ENCODE peak calls at places on chromosomes 7 and 10, in nine cellular contexts. D is AG10803; Z is GM23248; Q is GM06990; A is testis; H is psoas muscle; O is CD4-positive, alpha-beta memory T cell; R is pancreas; M is fibroblast of lung. J is an unnamed sample.

GRCh38 chr10:129771576-129772471 is 192.2 kb downstream of the EBF3 start:
- DNase-seq in D (no peak), Z (no peak), Q (no peak), A (peak), H (no peak), O (no peak), R (no peak), M (no peak), J (no peak)

GRCh38 chr7:134515569-134516468 is 11.5 kb upstream of the AKR1B10 start:
- DNase-seq in D (peak), Z (peak), Q (no peak), A (no peak), H (no peak), O (no peak), R (no peak), M (peak), J (no peak)

GRCh38 chr10:130354976-130355795 is 219.0 kb downstream of the GLRX3 start:
- DNase-seq in D (no peak), Z (no peak), Q (no peak), A (no peak), H (no peak), O (no peak), R (no peak), M (no peak), J (no peak)

GRCh38 chr10:124026337-124026939 is 67.0 kb downstream of the CHST15 start:
- DNase-seq in D (no peak), Z (no peak), Q (no peak), A (no peak), H (no peak), O (no peak), R (no peak), M (no peak), J (no peak)

GRCh38 chr10:45557275-45557905 is 115.2 kb downstream of the ZFAND4 start:
- DNase-seq in D (no peak), Z (no peak), Q (peak), A (no peak), H (no peak), O (no peak), R (no peak), M (no peak), J (no peak)

GRCh38 chr10:98470850-98471249 is 24.1 kb upstream of the HPS1 start:
- DNase-seq in D (no peak), Z (no peak), Q (no peak), A (no peak), H (no peak), O (no peak), R (no peak), M (no peak), J (no peak)

GRCh38 chr7:37433166-37433565 is 15.5 kb downstream of the ELMO1 start:
- DNase-seq in D (no peak), Z (no peak), Q (no peak), A (peak), H (no peak), O (no peak), R (no peak), M (no peak), J (no peak)

GRCh38 chr10:6280291-6280690 is 77.6 kb downstream of the PFKFB3 start:
- DNase-seq in D (no peak), Z (no peak), Q (no peak), A (no peak), H (no peak), O (no peak), R (no peak), M (no peak), J (no peak)

GRCh38 chr10:133358920-133359300 is 1.1 kb upstream of the FUOM start:
- DNase-seq in D (no peak), Z (no peak), Q (no peak), A (no peak), H (no peak), O (peak), R (no peak), M (no peak), J (no peak)

GRCh38 chr10:5895804-5896203 is 5.8 kb downstream of the FBH1 start:
- DNase-seq in D (no peak), Z (no peak), Q (peak), A (no peak), H (no peak), O (no peak), R (no peak), M (no peak), J (no peak)

GRCh38 chr10:89549510-89549909 is 14.1 kb upstream of the SLC16A12 start:
- DNase-seq in D (no peak), Z (no peak), Q (no peak), A (no peak), H (no peak), O (no peak), R (no peak), M (no peak), J (no peak)

GRCh38 chr10:49620286-49620810 is 6.5 kb downstream of the CHAT start:
- DNase-seq in D (no peak), Z (no peak), Q (no peak), A (no peak), H (no peak), O (no peak), R (no peak), M (no peak), J (no peak)

GRCh38 chr10:6748981-6749630 is 169.0 kb upstream of the PRKCQ start:
- DNase-seq in D (peak), Z (peak), Q (no peak), A (no peak), H (no peak), O (no peak), R (no peak), M (peak), J (no peak)

GRCh38 chr10:62017141-62017870 is 115.8 kb downstream of the ARID5B start:
- DNase-seq in D (peak), Z (peak), Q (no peak), A (no peak), H (no peak), O (no peak), R (no peak), M (peak), J (no peak)

GRCh38 chr7:101232141-101232821 is 5.3 kb downstream of the CLDN15 start:
- DNase-seq in D (no peak), Z (no peak), Q (no peak), A (peak), H (no peak), O (no peak), R (peak), M (no peak), J (peak)

GRCh38 chr10:36119439-36119838 is 477.3 kb upstream of the FZD8 start:
- DNase-seq in D (no peak), Z (no peak), Q (no peak), A (no peak), H (no peak), O (no peak), R (no peak), M (no peak), J (peak)

GRCh38 chr10:129344506-129344905 is 122.5 kb upstream of the MGMT start:
- DNase-seq in D (no peak), Z (no peak), Q (no peak), A (no peak), H (no peak), O (no peak), R (no peak), M (no peak), J (no peak)

GRCh38 chr10:273088-273487 is 137.8 kb downstream of the ZMYND11 start:
- DNase-seq in D (no peak), Z (no peak), Q (no peak), A (no peak), H (no peak), O (no peak), R (no peak), M (no peak), J (no peak)

GRCh38 chr7:104922187-104923009 is 91.6 kb upstream of the KMT2E start:
- DNase-seq in D (peak), Z (peak), Q (no peak), A (no peak), H (no peak), O (no peak), R (no peak), M (peak), J (no peak)

GRCh38 chr10:119673271-119673670 is 22.1 kb downstream of the BAG3 start:
- DNase-seq in D (no peak), Z (no peak), Q (no peak), A (no peak), H (no peak), O (no peak), R (no peak), M (no peak), J (no peak)

GRCh38 chr7:29950480-29950879 is 39.1 kb downstream of the SCRN1 start:
- DNase-seq in D (no peak), Z (no peak), Q (no peak), A (no peak), H (no peak), O (no peak), R (no peak), M (no peak), J (no peak)

DNA sequence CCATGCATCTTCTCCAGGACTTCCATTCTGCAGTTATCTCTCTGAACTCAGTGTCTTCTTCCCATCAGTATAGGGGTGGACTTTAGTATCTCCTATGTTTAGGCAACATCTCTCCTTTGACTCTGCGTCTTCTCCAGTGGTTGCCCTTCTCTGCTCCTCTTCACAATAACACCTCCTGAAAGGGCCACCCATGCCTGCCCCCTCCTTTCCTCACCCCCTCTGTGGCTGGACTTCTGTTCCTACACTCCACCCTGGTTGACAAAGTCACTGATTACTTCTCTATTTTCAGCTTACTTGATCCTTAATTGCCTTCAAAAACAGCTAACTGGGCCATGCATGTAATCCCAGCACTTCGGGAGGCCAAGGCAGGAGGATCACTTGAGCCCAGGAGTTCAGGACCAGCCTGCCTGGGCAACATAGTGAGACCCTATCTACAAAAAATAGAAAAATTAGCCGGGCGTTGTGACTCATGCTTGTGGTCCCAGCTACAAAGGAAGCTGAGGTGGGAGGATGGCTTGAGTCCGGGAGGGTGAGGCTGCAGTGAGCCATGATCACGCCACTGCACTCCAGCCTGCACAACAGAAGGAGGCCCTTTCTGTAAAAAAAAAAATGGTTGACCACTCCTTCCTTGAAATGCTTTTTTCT is 13.7 kb downstream of the SRGN start:
- DNase-seq in D (no peak), Z (peak), Q (no peak), A (no peak), H (no peak), O (no peak), R (no peak), M (peak), J (no peak)
- H3K4me3 ChIP-seq in D (no peak), Z (no peak), Q (no peak), A (no peak), H (no peak), O (no peak), R (no peak), M (no peak), J (no peak)

DNA sequence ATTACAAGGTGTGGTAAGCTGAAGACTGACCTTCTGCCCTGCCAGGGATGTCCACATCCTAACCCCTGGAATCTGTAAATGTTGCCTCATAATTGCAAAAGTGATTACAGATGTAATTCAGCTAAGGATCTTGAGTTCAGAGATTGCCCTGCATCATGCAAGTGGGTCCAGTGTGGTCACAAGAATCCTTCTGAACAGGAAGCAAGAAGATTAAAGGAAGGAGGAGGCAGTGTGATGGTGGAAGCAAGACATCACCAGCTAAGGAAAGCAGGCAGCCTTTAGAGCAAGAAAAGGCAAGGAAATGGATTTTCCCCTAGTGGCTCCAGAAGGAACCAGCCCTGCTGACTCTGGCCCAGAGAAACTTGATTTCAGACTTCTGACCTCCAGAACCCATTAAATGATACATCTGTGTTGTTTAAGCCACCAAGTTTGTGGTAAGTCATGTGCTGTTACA is 78.1 kb downstream of the USP6NL start:
- DNase-seq in D (peak), Z (peak), Q (no peak), A (no peak), H (no peak), O (no peak), R (no peak), M (peak), J (no peak)
- H3K4me3 ChIP-seq in D (no peak), Z (no peak), Q (no peak), A (no peak), H (no peak), O (no peak), R (no peak), M (no peak), J (no peak)

DNA sequence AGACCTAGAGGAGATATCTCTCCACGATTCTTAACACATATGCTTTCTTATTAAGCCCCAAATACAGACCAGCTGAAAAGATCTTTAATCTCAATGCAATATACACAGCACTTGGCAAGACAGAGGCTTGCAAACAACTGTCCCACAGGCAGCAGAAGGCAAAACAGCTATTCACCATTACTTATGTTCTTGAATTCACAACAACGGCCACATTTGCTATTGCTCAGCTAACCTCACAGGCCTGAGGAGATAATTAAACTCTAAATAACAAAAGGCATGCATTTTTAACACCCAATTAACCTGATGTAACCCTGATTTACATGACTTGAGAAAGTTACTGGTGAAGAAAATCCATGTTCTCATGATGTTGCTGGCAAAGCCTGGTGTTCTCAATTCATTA is 216.4 kb downstream of the CRPPA start:
- DNase-seq in D (no peak), Z (no peak), Q (no peak), A (no peak), H (no peak), O (no peak), R (no peak), M (no peak), J (no peak)
- H3K4me3 ChIP-seq in D (no peak), Z (no peak), Q (no peak), A (no peak), H (no peak), O (no peak), R (no peak), M (no peak), J (no peak)

DNA sequence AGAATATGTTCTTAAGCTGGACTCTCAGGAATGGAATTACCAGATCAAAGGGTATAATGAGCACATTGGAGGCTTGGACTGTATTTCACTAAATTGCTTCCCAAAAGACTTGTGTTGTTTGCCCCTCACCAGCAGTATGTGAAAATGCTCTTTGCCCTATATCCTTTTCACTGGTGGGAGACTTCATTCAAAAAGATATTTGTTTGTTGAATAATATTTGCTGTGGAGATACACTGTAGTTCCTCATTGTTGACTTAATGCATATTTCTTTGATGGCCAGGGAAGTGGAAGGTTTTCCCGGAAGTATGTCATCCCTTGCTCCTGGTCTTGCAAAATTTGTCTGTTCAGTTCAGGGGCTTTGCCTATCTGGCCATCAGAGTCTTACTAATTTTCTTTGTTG is 19.4 kb downstream of the GSTO2 start:
- DNase-seq in D (no peak), Z (no peak), Q (no peak), A (no peak), H (no peak), O (no peak), R (no peak), M (no peak), J (no peak)
- H3K4me3 ChIP-seq in D (no peak), Z (no peak), Q (no peak), A (no peak), H (no peak), O (no peak), R (no peak), M (no peak), J (no peak)

DNA sequence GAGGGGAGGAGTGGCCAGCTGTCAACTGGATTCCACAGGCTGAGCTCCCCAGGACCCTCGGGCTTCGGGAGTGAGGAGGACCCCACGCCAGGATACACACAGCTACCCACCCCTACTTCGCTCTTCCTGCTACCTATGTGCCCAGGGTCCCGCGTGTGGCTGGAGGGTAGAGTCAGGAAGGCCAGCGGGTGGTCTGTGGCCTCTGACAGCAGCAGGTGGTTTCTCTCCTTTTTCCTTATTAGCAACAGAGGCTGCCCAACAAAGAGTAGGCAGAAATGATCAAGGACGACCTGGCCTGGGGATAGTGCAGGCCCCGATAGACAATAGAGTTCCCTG is 1.1 kb upstream of the KCNMA1 start:
- DNase-seq in D (no peak), Z (no peak), Q (no peak), A (no peak), H (no peak), O (no peak), R (no peak), M (no peak), J (no peak)
- H3K4me3 ChIP-seq in D (peak), Z (peak), Q (peak), A (peak), H (peak), O (no peak), R (no peak), M (peak), J (no peak)

J was measured in right cardiac atrium.